ENCODE peak calls at places on chromosomes 13 and 19, in seven cellular contexts. One of them, this sample, is unnamed.

GRCh38 chr19:41870401-41870873 is 6.6 kb upstream of the CD79A start:
- DNase-seq in stomach: no peak
- DNase-seq in naive B cell: no peak
- DNase-seq in BE2C: no peak
- DNase-seq in ELR: peak; percentile 67
- DNase-seq in stimulated activated CD4-positive, alpha-beta T cell treated with anti-CD3 and anti-CD28 coated beads, Interleukin-2, amount 100 ng/mL, for 48 hours: no peak
- DNase-seq in myocyte: no peak
- DNase-seq in this sample: no peak

GRCh38 chr13:40432018-40432978 is 234.1 kb downstream of the FOXO1 start:
- DNase-seq in myocyte: no peak
- DNase-seq in stimulated activated CD4-positive, alpha-beta T cell treated with anti-CD3 and anti-CD28 coated beads, Interleukin-2, amount 100 ng/mL, for 48 hours: no peak
- DNase-seq in ELR: no peak
- DNase-seq in stomach: no peak
- DNase-seq in BE2C: no peak
- DNase-seq in naive B cell: peak; percentile 74
- DNase-seq in this sample: peak; percentile 96

GRCh38 chr13:39910833-39911232 is 255.4 kb downstream of the COG6 start:
- DNase-seq in stomach: no peak
- DNase-seq in ELR: no peak
- DNase-seq in myocyte: no peak
- DNase-seq in naive B cell: no peak
- DNase-seq in stimulated activated CD4-positive, alpha-beta T cell treated with anti-CD3 and anti-CD28 coated beads, Interleukin-2, amount 100 ng/mL, for 48 hours: no peak
- DNase-seq in BE2C: no peak
- DNase-seq in this sample: no peak

GRCh38 chr19:42090687-42091086 is 14.7 kb downstream of the ZNF574 start:
- DNase-seq in myocyte: no peak
- DNase-seq in stomach: no peak
- DNase-seq in ELR: no peak
- DNase-seq in stimulated activated CD4-positive, alpha-beta T cell treated with anti-CD3 and anti-CD28 coated beads, Interleukin-2, amount 100 ng/mL, for 48 hours: no peak
- DNase-seq in BE2C: no peak
- DNase-seq in naive B cell: no peak
- DNase-seq in this sample: no peak

GRCh38 chr19:17090501-17091074 is 15.0 kb downstream of the MYO9B start:
- DNase-seq in myocyte: no peak
- DNase-seq in stimulated activated CD4-positive, alpha-beta T cell treated with anti-CD3 and anti-CD28 coated beads, Interleukin-2, amount 100 ng/mL, for 48 hours: peak; percentile 34
- DNase-seq in ELR: peak; percentile 87
- DNase-seq in stomach: no peak
- DNase-seq in BE2C: no peak
- DNase-seq in naive B cell: peak; percentile 79
- DNase-seq in this sample: no peak

GRCh38 chr13:92626274-92626673 is 600.3 kb upstream of the GPC6 start:
- DNase-seq in stomach: no peak
- DNase-seq in naive B cell: no peak
- DNase-seq in ELR: no peak
- DNase-seq in myocyte: no peak
- DNase-seq in stimulated activated CD4-positive, alpha-beta T cell treated with anti-CD3 and anti-CD28 coated beads, Interleukin-2, amount 100 ng/mL, for 48 hours: no peak
- DNase-seq in BE2C: no peak
- DNase-seq in this sample: no peak

GRCh38 chr13:41587490-41587889 is 130.1 kb downstream of the RGCC start:
- DNase-seq in naive B cell: no peak
- DNase-seq in myocyte: no peak
- DNase-seq in stimulated activated CD4-positive, alpha-beta T cell treated with anti-CD3 and anti-CD28 coated beads, Interleukin-2, amount 100 ng/mL, for 48 hours: no peak
- DNase-seq in BE2C: peak; percentile 12
- DNase-seq in ELR: no peak
- DNase-seq in stomach: no peak
- DNase-seq in this sample: peak; percentile 44

GRCh38 chr19:45114116-45114515 is 21.1 kb downstream of the PPP1R37 start:
- DNase-seq in ELR: no peak
- DNase-seq in BE2C: no peak
- DNase-seq in stimulated activated CD4-positive, alpha-beta T cell treated with anti-CD3 and anti-CD28 coated beads, Interleukin-2, amount 100 ng/mL, for 48 hours: no peak
- DNase-seq in stomach: no peak
- DNase-seq in naive B cell: no peak
- DNase-seq in myocyte: no peak
- DNase-seq in this sample: peak; percentile 24

GRCh38 chr19:56681702-56682101 is 10.1 kb upstream of the ZNF835 start:
- DNase-seq in BE2C: no peak
- DNase-seq in ELR: no peak
- DNase-seq in stomach: no peak
- DNase-seq in naive B cell: no peak
- DNase-seq in myocyte: no peak
- DNase-seq in stimulated activated CD4-positive, alpha-beta T cell treated with anti-CD3 and anti-CD28 coated beads, Interleukin-2, amount 100 ng/mL, for 48 hours: no peak
- DNase-seq in this sample: no peak

GRCh38 chr19:40422428-40423226 is 3.2 kb downstream of the SERTAD1 start:
- DNase-seq in stomach: no peak
- DNase-seq in ELR: no peak
- DNase-seq in stimulated activated CD4-positive, alpha-beta T cell treated with anti-CD3 and anti-CD28 coated beads, Interleukin-2, amount 100 ng/mL, for 48 hours: no peak
- DNase-seq in BE2C: no peak
- DNase-seq in naive B cell: no peak
- DNase-seq in myocyte: peak; percentile 28
- DNase-seq in this sample: no peak

GRCh38 chr19:57709616-57710015 is 612 bp upstream of the ZNF154 start:
- DNase-seq in stomach: no peak
- DNase-seq in myocyte: no peak
- DNase-seq in BE2C: no peak
- DNase-seq in stimulated activated CD4-positive, alpha-beta T cell treated with anti-CD3 and anti-CD28 coated beads, Interleukin-2, amount 100 ng/mL, for 48 hours: no peak
- DNase-seq in ELR: no peak
- DNase-seq in naive B cell: no peak
- DNase-seq in this sample: no peak

GRCh38 chr19:51552996-51553725 is 17.9 kb upstream of the ZNF175 start:
- DNase-seq in stimulated activated CD4-positive, alpha-beta T cell treated with anti-CD3 and anti-CD28 coated beads, Interleukin-2, amount 100 ng/mL, for 48 hours: peak; percentile 55
- DNase-seq in BE2C: peak; percentile 60
- DNase-seq in ELR: peak; percentile 64
- DNase-seq in myocyte: peak; percentile 82
- DNase-seq in naive B cell: no peak
- DNase-seq in stomach: peak; percentile 45
- DNase-seq in this sample: peak; percentile 46

GRCh38 chr19:10551698-10552301 is 8.1 kb downstream of the ATG4D start:
- DNase-seq in myocyte: peak; percentile 25
- DNase-seq in BE2C: peak; percentile 35
- DNase-seq in stimulated activated CD4-positive, alpha-beta T cell treated with anti-CD3 and anti-CD28 coated beads, Interleukin-2, amount 100 ng/mL, for 48 hours: no peak
- DNase-seq in ELR: peak; percentile 57
- DNase-seq in naive B cell: no peak
- DNase-seq in stomach: peak; percentile 32
- DNase-seq in this sample: peak; percentile 54

GRCh38 chr19:7199613-7200533 is 94.3 kb downstream of the INSR start:
- DNase-seq in naive B cell: no peak
- DNase-seq in ELR: peak; percentile 20
- DNase-seq in myocyte: no peak
- DNase-seq in stomach: peak; percentile 46
- DNase-seq in stimulated activated CD4-positive, alpha-beta T cell treated with anti-CD3 and anti-CD28 coated beads, Interleukin-2, amount 100 ng/mL, for 48 hours: no peak
- DNase-seq in BE2C: no peak
- DNase-seq in this sample: peak; percentile 34

GRCh38 chr19:17841810-17842662 is 5.7 kb downstream of the JAK3 start:
- DNase-seq in stomach: peak; percentile 86
- DNase-seq in naive B cell: no peak
- DNase-seq in ELR: peak; percentile 85
- DNase-seq in stimulated activated CD4-positive, alpha-beta T cell treated with anti-CD3 and anti-CD28 coated beads, Interleukin-2, amount 100 ng/mL, for 48 hours: peak; percentile 80
- DNase-seq in myocyte: no peak
- DNase-seq in BE2C: peak; percentile 99
- DNase-seq in this sample: peak; percentile 79

GRCh38 chr19:1045247-1045603 is 5.3 kb downstream of the ABCA7 start:
- DNase-seq in ELR: peak; percentile 74
- DNase-seq in naive B cell: peak; percentile 44
- DNase-seq in myocyte: no peak
- DNase-seq in BE2C: peak; percentile 72
- DNase-seq in stimulated activated CD4-positive, alpha-beta T cell treated with anti-CD3 and anti-CD28 coated beads, Interleukin-2, amount 100 ng/mL, for 48 hours: peak; percentile 73
- DNase-seq in stomach: peak; percentile 45
- DNase-seq in this sample: peak; percentile 99

GRCh38 chr13:109977212-109977968 is 191.0 kb upstream of the IRS2 start:
- DNase-seq in stomach: no peak
- DNase-seq in myocyte: no peak
- DNase-seq in BE2C: no peak
- DNase-seq in stimulated activated CD4-positive, alpha-beta T cell treated with anti-CD3 and anti-CD28 coated beads, Interleukin-2, amount 100 ng/mL, for 48 hours: no peak
- DNase-seq in ELR: no peak
- DNase-seq in naive B cell: no peak
- DNase-seq in this sample: no peak

GRCh38 chr19:16285769-16286564 is 38.7 kb upstream of the KLF2 start:
- DNase-seq in ELR: no peak
- DNase-seq in stimulated activated CD4-positive, alpha-beta T cell treated with anti-CD3 and anti-CD28 coated beads, Interleukin-2, amount 100 ng/mL, for 48 hours: no peak
- DNase-seq in myocyte: no peak
- DNase-seq in naive B cell: no peak
- DNase-seq in BE2C: no peak
- DNase-seq in stomach: no peak
- DNase-seq in this sample: no peak

GRCh38 chr19:11964858-11965645 is at the start of gene ZNF763:
- DNase-seq in naive B cell: peak; percentile 90
- DNase-seq in BE2C: peak; percentile 90
- DNase-seq in ELR: peak; percentile 90
- DNase-seq in myocyte: peak; percentile 86
- DNase-seq in stimulated activated CD4-positive, alpha-beta T cell treated with anti-CD3 and anti-CD28 coated beads, Interleukin-2, amount 100 ng/mL, for 48 hours: peak; percentile 77
- DNase-seq in stomach: peak; percentile 96
- DNase-seq in this sample: peak; percentile 95

GRCh38 chr13:23599083-23599925 is 29.1 kb downstream of the TNFRSF19 start:
- DNase-seq in ELR: peak; percentile 49
- DNase-seq in BE2C: no peak
- DNase-seq in stimulated activated CD4-positive, alpha-beta T cell treated with anti-CD3 and anti-CD28 coated beads, Interleukin-2, amount 100 ng/mL, for 48 hours: no peak
- DNase-seq in naive B cell: no peak
- DNase-seq in myocyte: no peak
- DNase-seq in stomach: no peak
- DNase-seq in this sample: no peak

GRCh38 chr19:33292595-33293254 is 9.6 kb downstream of the CEBPA start:
- DNase-seq in stimulated activated CD4-positive, alpha-beta T cell treated with anti-CD3 and anti-CD28 coated beads, Interleukin-2, amount 100 ng/mL, for 48 hours: no peak
- DNase-seq in BE2C: no peak
- DNase-seq in stomach: no peak
- DNase-seq in naive B cell: no peak
- DNase-seq in myocyte: no peak
- DNase-seq in ELR: peak; percentile 45
- DNase-seq in this sample: no peak

GRCh38 chr19:32971012-32971595 is 654 bp downstream of the CEP89 start:
- DNase-seq in myocyte: no peak
- DNase-seq in naive B cell: no peak
- DNase-seq in stimulated activated CD4-positive, alpha-beta T cell treated with anti-CD3 and anti-CD28 coated beads, Interleukin-2, amount 100 ng/mL, for 48 hours: no peak
- DNase-seq in ELR: peak; percentile 3
- DNase-seq in stomach: no peak
- DNase-seq in BE2C: no peak
- DNase-seq in this sample: no peak

GRCh38 chr13:100533588-100534041 is 55.0 kb downstream of the GGACT start:
- DNase-seq in stimulated activated CD4-positive, alpha-beta T cell treated with anti-CD3 and anti-CD28 coated beads, Interleukin-2, amount 100 ng/mL, for 48 hours: no peak
- DNase-seq in ELR: no peak
- DNase-seq in naive B cell: no peak
- DNase-seq in BE2C: no peak
- DNase-seq in myocyte: no peak
- DNase-seq in stomach: peak; percentile 77
- DNase-seq in this sample: no peak

This sample was measured in OCI-LY7.